ENCODE peak calls at places on chromosome 4, in seven cellular contexts. H, O, R, Y, S, Q and G are unnamed samples.

GRCh38 chr4:6633091-6633906 is 7.2 kb upstream of the MRFAP1 start:
- DNase-seq in H (no peak), O (no peak), R (no peak), Y (peak), S (no peak), Q (peak), G (no peak)

GRCh38 chr4:120561648-120562047 is 360.9 kb downstream of the PRDM5 start:
- DNase-seq in H (no peak), O (no peak), R (no peak), Y (no peak), S (peak), Q (no peak), G (no peak)

GRCh38 chr4:122633211-122633610 is 12.3 kb upstream of the IL21 start:
- DNase-seq in H (no peak), O (no peak), R (no peak), Y (peak), S (no peak), Q (peak), G (no peak)

GRCh38 chr4:163070023-163070422 is 96.7 kb downstream of the NAF1 start:
- DNase-seq in H (no peak), O (no peak), R (no peak), Y (no peak), S (no peak), Q (no peak), G (no peak)

GRCh38 chr4:83932996-83933395 is 397.1 kb downstream of the GPAT3 start:
- DNase-seq in H (no peak), O (no peak), R (no peak), Y (no peak), S (no peak), Q (no peak), G (no peak)

GRCh38 chr4:69075061-69075792 is 21.0 kb upstream of the UGT2B7 start:
- DNase-seq in H (no peak), O (no peak), R (no peak), Y (no peak), S (no peak), Q (no peak), G (no peak)

GRCh38 chr4:46329118-46329976 is 60.6 kb downstream of the GABRA2 start:
- DNase-seq in H (no peak), O (no peak), R (peak), Y (no peak), S (peak), Q (no peak), G (no peak)

GRCh38 chr4:98260047-98260578 is 1.1 kb upstream of the RAP1GDS1 start:
- DNase-seq in H (peak), O (no peak), R (peak), Y (no peak), S (peak), Q (no peak), G (peak)

GRCh38 chr4:108157655-108158054 is 11.1 kb downstream of the LEF1 start:
- DNase-seq in H (no peak), O (no peak), R (no peak), Y (no peak), S (no peak), Q (no peak), G (no peak)

GRCh38 chr4:78923459-78924312 is 15.6 kb downstream of the PAQR3 start:
- DNase-seq in H (no peak), O (no peak), R (no peak), Y (no peak), S (no peak), Q (no peak), G (no peak)

GRCh38 chr4:53601251-53601764 is 10.0 kb upstream of the LNX1 start:
- DNase-seq in H (no peak), O (no peak), R (no peak), Y (no peak), S (peak), Q (no peak), G (peak)

GRCh38 chr4:141126769-141127168 is 6.5 kb downstream of the RNF150 start:
- DNase-seq in H (no peak), O (no peak), R (no peak), Y (no peak), S (no peak), Q (no peak), G (no peak)

GRCh38 chr4:112526061-112526460 is 10.1 kb upstream of the NEUROG2 start:
- DNase-seq in H (no peak), O (no peak), R (no peak), Y (no peak), S (no peak), Q (no peak), G (no peak)

GRCh38 chr4:164802301-164802700 is 48.4 kb downstream of the SMIM31 start:
- DNase-seq in H (no peak), O (no peak), R (no peak), Y (no peak), S (no peak), Q (no peak), G (no peak)

GRCh38 chr4:128876194-128876593 is 66.7 kb downstream of the JADE1 start:
- DNase-seq in H (no peak), O (no peak), R (no peak), Y (no peak), S (no peak), Q (no peak), G (no peak)

GRCh38 chr4:147793973-147794690 is 62.2 kb downstream of the ARHGAP10 start:
- DNase-seq in H (no peak), O (no peak), R (no peak), Y (peak), S (no peak), Q (no peak), G (no peak)

GRCh38 chr4:119858176-119858575 is 208.5 kb downstream of the MAD2L1 start:
- DNase-seq in H (no peak), O (no peak), R (no peak), Y (no peak), S (no peak), Q (no peak), G (no peak)

GRCh38 chr4:85106805-85107336 is 140.4 kb upstream of the WDFY3 start:
- DNase-seq in H (no peak), O (no peak), R (no peak), Y (no peak), S (no peak), Q (no peak), G (no peak)

GRCh38 chr4:47744253-47744652 is 93.6 kb downstream of the CORIN start:
- DNase-seq in H (no peak), O (no peak), R (no peak), Y (no peak), S (no peak), Q (no peak), G (no peak)

GRCh38 chr4:82287720-82288119 is 86.1 kb downstream of the HNRNPD start:
- DNase-seq in H (no peak), O (no peak), R (no peak), Y (no peak), S (no peak), Q (no peak), G (no peak)

GRCh38 chr4:24473309-24473721 is 111.0 kb downstream of the DHX15 start:
- DNase-seq in H (no peak), O (no peak), R (no peak), Y (no peak), S (no peak), Q (no peak), G (peak)

GRCh38 chr4:17066972-17067371 is 168.5 kb upstream of the LDB2 start:
- DNase-seq in H (no peak), O (no peak), R (no peak), Y (no peak), S (no peak), Q (peak), G (no peak)

GRCh38 chr4:65599335-65599734 is 71.0 kb downstream of the EPHA5 start:
- DNase-seq in H (no peak), O (no peak), R (no peak), Y (no peak), S (no peak), Q (no peak), G (no peak)

GRCh38 chr4:166239354-166239753 is 366.3 kb downstream of the TLL1 start:
- DNase-seq in H (no peak), O (no peak), R (no peak), Y (no peak), S (no peak), Q (no peak), G (no peak)

GRCh38 chr4:155587766-155588165 is 78.9 kb upstream of the GUCY1A1 start:
- DNase-seq in H (no peak), O (no peak), R (no peak), Y (no peak), S (no peak), Q (no peak), G (no peak)

GRCh38 chr4:40587826-40588225 is 41.8 kb downstream of the RBM47 start:
- DNase-seq in H (no peak), O (no peak), R (no peak), Y (no peak), S (no peak), Q (no peak), G (no peak)

GRCh38 chr4:107654694-107655093 is 65.3 kb downstream of the PAPSS1 start:
- DNase-seq in H (no peak), O (no peak), R (no peak), Y (no peak), S (no peak), Q (no peak), G (no peak)

GRCh38 chr4:131534944-131535640 is 1614.0 kb upstream of the PCDH10 start:
- DNase-seq in H (no peak), O (no peak), R (no peak), Y (no peak), S (no peak), Q (no peak), G (no peak)

GRCh38 chr4:153228512-153229145 is 24.4 kb downstream of the TRIM2 start:
- DNase-seq in H (no peak), O (no peak), R (no peak), Y (no peak), S (no peak), Q (no peak), G (no peak)

GRCh38 chr4:40865696-40866095 is 115.9 kb downstream of the NSUN7 start:
- DNase-seq in H (no peak), O (no peak), R (no peak), Y (no peak), S (no peak), Q (no peak), G (no peak)

GRCh38 chr4:7859350-7859749 is 80.3 kb downstream of the AFAP1 start:
- DNase-seq in H (no peak), O (no peak), R (no peak), Y (no peak), S (no peak), Q (no peak), G (no peak)

GRCh38 chr4:128951316-128951715 is 141.8 kb downstream of the JADE1 start:
- DNase-seq in H (no peak), O (no peak), R (no peak), Y (no peak), S (no peak), Q (no peak), G (no peak)

GRCh38 chr4:146521543-146522097 is at the start of gene SLC10A7:
- DNase-seq in H (peak), O (peak), R (peak), Y (peak), S (peak), Q (peak), G (peak)

GRCh38 chr4:110073045-110073845 is 125.2 kb downstream of the ELOVL6 start:
- DNase-seq in H (no peak), O (no peak), R (peak), Y (no peak), S (no peak), Q (no peak), G (no peak)

GRCh38 chr4:133150643-133151300 is 1.7 kb downstream of the PCDH10 start:
- DNase-seq in H (no peak), O (no peak), R (peak), Y (no peak), S (peak), Q (no peak), G (no peak)

GRCh38 chr4:7210818-7211217 is 18.5 kb downstream of the SORCS2 start:
- DNase-seq in H (no peak), O (no peak), R (no peak), Y (no peak), S (no peak), Q (peak), G (no peak)

GRCh38 chr4:54318904-54319303 is 89.8 kb downstream of the PDGFRA start:
- DNase-seq in H (no peak), O (no peak), R (no peak), Y (peak), S (peak), Q (peak), G (peak)

GRCh38 chr4:183763990-183764754 is 105.1 kb downstream of the TRAPPC11 start:
- DNase-seq in H (no peak), O (no peak), R (no peak), Y (no peak), S (no peak), Q (no peak), G (no peak)